ENCODE peak calls at places on chromosomes 6 and 20, in five cellular contexts. Q, U, C, R and D are unnamed samples.

GRCh38 chr6:151254451-151255081 is 14.8 kb downstream of the AKAP12 start:
- DNase-seq in Q (no peak), U (no peak), C (peak), R (peak), D (no peak)

GRCh38 chr6:136104556-136104955 is 145.6 kb downstream of the MTFR2 start:
- DNase-seq in Q (no peak), U (no peak), C (no peak), R (no peak), D (no peak)

GRCh38 chr6:85111481-85112001 is 338.3 kb upstream of the NT5E start:
- DNase-seq in Q (no peak), U (peak), C (peak), R (no peak), D (no peak)

GRCh38 chr6:2157441-2158127 is 87.8 kb downstream of the GMDS start:
- DNase-seq in Q (no peak), U (no peak), C (peak), R (peak), D (no peak)

GRCh38 chr6:118344014-118344670 is 204.0 kb upstream of the PLN start:
- DNase-seq in Q (no peak), U (no peak), C (peak), R (peak), D (no peak)

GRCh38 chr20:23265226-23265625 is 85.4 kb upstream of the NXT1 start:
- DNase-seq in Q (no peak), U (no peak), C (no peak), R (peak), D (no peak)

GRCh38 chr6:167341665-167342655 is 17.1 kb downstream of the TTLL2 start:
- DNase-seq in Q (no peak), U (no peak), C (no peak), R (no peak), D (no peak)

GRCh38 chr20:11379257-11380011 is 538.3 kb upstream of the BTBD3 start:
- DNase-seq in Q (no peak), U (no peak), C (no peak), R (peak), D (no peak)

GRCh38 chr6:170082067-170082466 is 208.8 kb downstream of the DLL1 start:
- DNase-seq in Q (no peak), U (peak), C (no peak), R (no peak), D (no peak)

GRCh38 chr6:118724211-118724610 is 72.8 kb upstream of the CEP85L start:
- DNase-seq in Q (no peak), U (no peak), C (no peak), R (peak), D (no peak)

GRCh38 chr20:12255571-12255970 is 337.9 kb downstream of the BTBD3 start:
- DNase-seq in Q (no peak), U (no peak), C (no peak), R (no peak), D (no peak)

GRCh38 chr20:64038579-64039292 is 2.8 kb downstream of the C20orf204 start:
- DNase-seq in Q (no peak), U (peak), C (peak), R (peak), D (peak)

GRCh38 chr6:19731286-19731685 is 105.9 kb upstream of the ID4 start:
- DNase-seq in Q (no peak), U (no peak), C (peak), R (peak), D (no peak)

GRCh38 chr20:46312075-46312944 is 4.0 kb upstream of the CDH22 start:
- DNase-seq in Q (no peak), U (no peak), C (no peak), R (no peak), D (no peak)

GRCh38 chr20:11124849-11125505 is 451.2 kb upstream of the JAG1 start:
- DNase-seq in Q (no peak), U (no peak), C (peak), R (no peak), D (no peak)

GRCh38 chr20:38134427-38135281 is 30.4 kb downstream of the TGM2 start:
- DNase-seq in Q (no peak), U (peak), C (no peak), R (peak), D (peak)

GRCh38 chr6:15062311-15063252 is 183.3 kb upstream of the JARID2 start:
- DNase-seq in Q (no peak), U (no peak), C (peak), R (peak), D (no peak)

GRCh38 chr20:16714765-16715164 is 15.1 kb upstream of the SNRPB2 start:
- DNase-seq in Q (peak), U (no peak), C (no peak), R (no peak), D (no peak)

GRCh38 chr20:34713194-34713943 is 9.2 kb downstream of the TP53INP2 start:
- DNase-seq in Q (no peak), U (no peak), C (peak), R (peak), D (no peak)

GRCh38 chr6:41578714-41579610 is 32.8 kb downstream of the FOXP4 start:
- DNase-seq in Q (no peak), U (no peak), C (no peak), R (peak), D (peak)

GRCh38 chr6:3228791-3229565 is 1.5 kb upstream of the TUBB2B start:
- DNase-seq in Q (peak), U (no peak), C (no peak), R (no peak), D (peak)

GRCh38 chr6:14665827-14666724 is 548.5 kb downstream of the CD83 start:
- DNase-seq in Q (no peak), U (no peak), C (peak), R (peak), D (peak)